ENCODE peak calls at places on chromosome 3, in six cellular contexts. One of them, this sample, is unnamed.

GRCh38 chr3:138493804-138494606 is 59.6 kb downstream of the ESYT3 start:
- DNase-seq in endothelial cell: no peak
- DNase-seq in dorsolateral prefrontal cortex: no peak
- DNase-seq in pancreas: no peak
- DNase-seq in GM20000: no peak
- DNase-seq in neural crest cell: no peak
- DNase-seq in this sample: no peak

GRCh38 chr3:173502983-173503568 is 105.5 kb downstream of the NLGN1 start:
- DNase-seq in endothelial cell: no peak
- DNase-seq in dorsolateral prefrontal cortex: no peak
- DNase-seq in pancreas: no peak
- DNase-seq in GM20000: no peak
- DNase-seq in neural crest cell: no peak
- DNase-seq in this sample: no peak

GRCh38 chr3:129593595-129594339 is 12.7 kb downstream of the PLXND1 start:
- DNase-seq in endothelial cell: no peak
- DNase-seq in dorsolateral prefrontal cortex: no peak
- DNase-seq in pancreas: no peak
- DNase-seq in GM20000: no peak
- DNase-seq in neural crest cell: no peak
- DNase-seq in this sample: peak

GRCh38 chr3:43659250-43659880 is 31.4 kb upstream of the ABHD5 start:
- DNase-seq in endothelial cell: no peak
- DNase-seq in dorsolateral prefrontal cortex: no peak
- DNase-seq in pancreas: no peak
- DNase-seq in GM20000: no peak
- DNase-seq in neural crest cell: no peak
- DNase-seq in this sample: no peak

GRCh38 chr3:42803800-42804112 is 534 bp downstream of the HIGD1A start:
- DNase-seq in endothelial cell: peak
- DNase-seq in dorsolateral prefrontal cortex: peak
- DNase-seq in pancreas: no peak
- DNase-seq in GM20000: peak
- DNase-seq in neural crest cell: no peak
- DNase-seq in this sample: peak

GRCh38 chr3:50534721-50535330 is 31.4 kb upstream of the CACNA2D2 start:
- DNase-seq in endothelial cell: no peak
- DNase-seq in dorsolateral prefrontal cortex: no peak
- DNase-seq in pancreas: no peak
- DNase-seq in GM20000: no peak
- DNase-seq in neural crest cell: no peak
- DNase-seq in this sample: no peak

GRCh38 chr3:125587039-125587664 is 8.1 kb downstream of the OSBPL11 start:
- DNase-seq in endothelial cell: no peak
- DNase-seq in dorsolateral prefrontal cortex: no peak
- DNase-seq in pancreas: no peak
- DNase-seq in GM20000: no peak
- DNase-seq in neural crest cell: no peak
- DNase-seq in this sample: no peak

GRCh38 chr3:129992781-129993180 is 18.3 kb downstream of the TRH start:
- DNase-seq in endothelial cell: peak
- DNase-seq in dorsolateral prefrontal cortex: no peak
- DNase-seq in pancreas: no peak
- DNase-seq in GM20000: no peak
- DNase-seq in neural crest cell: no peak
- DNase-seq in this sample: peak

GRCh38 chr3:58000713-58001467 is 7.3 kb upstream of the FLNB start:
- DNase-seq in endothelial cell: no peak
- DNase-seq in dorsolateral prefrontal cortex: no peak
- DNase-seq in pancreas: no peak
- DNase-seq in GM20000: no peak
- DNase-seq in neural crest cell: no peak
- DNase-seq in this sample: no peak

GRCh38 chr3:152192050-152192449 is 76.7 kb upstream of the MBNL1 start:
- DNase-seq in endothelial cell: no peak
- DNase-seq in dorsolateral prefrontal cortex: no peak
- DNase-seq in pancreas: no peak
- DNase-seq in GM20000: no peak
- DNase-seq in neural crest cell: no peak
- DNase-seq in this sample: no peak

GRCh38 chr3:62379206-62379834 is 6.0 kb upstream of the FEZF2 start:
- DNase-seq in endothelial cell: peak
- DNase-seq in dorsolateral prefrontal cortex: no peak
- DNase-seq in pancreas: no peak
- DNase-seq in GM20000: no peak
- DNase-seq in neural crest cell: no peak
- DNase-seq in this sample: no peak

GRCh38 chr3:15797600-15798303 is at the start of gene ANKRD28:
- DNase-seq in endothelial cell: peak
- DNase-seq in dorsolateral prefrontal cortex: no peak
- DNase-seq in pancreas: no peak
- DNase-seq in GM20000: no peak
- DNase-seq in neural crest cell: peak
- DNase-seq in this sample: no peak

GRCh38 chr3:150292891-150293290 is 115.2 kb upstream of the TSC22D2 start:
- DNase-seq in endothelial cell: no peak
- DNase-seq in dorsolateral prefrontal cortex: no peak
- DNase-seq in pancreas: no peak
- DNase-seq in GM20000: no peak
- DNase-seq in neural crest cell: no peak
- DNase-seq in this sample: no peak

GRCh38 chr3:172776049-172776717 is 25.7 kb downstream of the ECT2 start:
- DNase-seq in endothelial cell: no peak
- DNase-seq in dorsolateral prefrontal cortex: no peak
- DNase-seq in pancreas: no peak
- DNase-seq in GM20000: no peak
- DNase-seq in neural crest cell: no peak
- DNase-seq in this sample: no peak

GRCh38 chr3:64223809-64224570 is 1.3 kb downstream of the PRICKLE2 start:
- DNase-seq in endothelial cell: no peak
- DNase-seq in dorsolateral prefrontal cortex: peak
- DNase-seq in pancreas: no peak
- DNase-seq in GM20000: no peak
- DNase-seq in neural crest cell: no peak
- DNase-seq in this sample: no peak

GRCh38 chr3:13051066-13051465 is 22.2 kb downstream of the IQSEC1 start:
- DNase-seq in endothelial cell: no peak
- DNase-seq in dorsolateral prefrontal cortex: no peak
- DNase-seq in pancreas: peak
- DNase-seq in GM20000: no peak
- DNase-seq in neural crest cell: no peak
- DNase-seq in this sample: no peak

GRCh38 chr3:139388961-139389551 is 391 bp downstream of the COPB2 start:
- DNase-seq in endothelial cell: no peak
- DNase-seq in dorsolateral prefrontal cortex: no peak
- DNase-seq in pancreas: no peak
- DNase-seq in GM20000: peak
- DNase-seq in neural crest cell: no peak
- DNase-seq in this sample: no peak

GRCh38 chr3:168090306-168091085 is 5.2 kb downstream of the GOLIM4 start:
- DNase-seq in endothelial cell: no peak
- DNase-seq in dorsolateral prefrontal cortex: no peak
- DNase-seq in pancreas: no peak
- DNase-seq in GM20000: no peak
- DNase-seq in neural crest cell: no peak
- DNase-seq in this sample: no peak

GRCh38 chr3:46466273-46466672 is 1.6 kb upstream of the LTF start:
- DNase-seq in endothelial cell: no peak
- DNase-seq in dorsolateral prefrontal cortex: no peak
- DNase-seq in pancreas: no peak
- DNase-seq in GM20000: no peak
- DNase-seq in neural crest cell: no peak
- DNase-seq in this sample: no peak

DNA sequence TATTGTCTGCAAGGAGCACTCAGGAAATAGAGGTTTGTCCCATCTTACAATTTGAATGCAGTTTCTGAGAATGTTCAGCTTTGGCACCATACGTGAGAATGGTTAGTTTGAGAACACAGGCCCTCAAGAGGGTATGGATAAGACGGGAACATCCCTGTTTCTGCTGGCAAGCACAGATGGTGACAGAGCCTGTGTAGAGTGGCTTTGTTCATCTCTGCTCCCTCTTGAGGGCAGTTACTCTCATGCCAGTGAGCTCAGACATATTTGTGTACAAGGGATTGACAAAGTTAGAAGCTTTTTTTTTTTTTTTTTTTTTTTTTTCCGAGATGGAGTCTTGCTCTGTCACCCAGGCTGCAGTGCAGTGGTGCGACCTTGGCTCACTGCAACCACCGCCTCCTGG is 71.5 kb upstream of the FILIP1L start:
- DNase-seq in endothelial cell: no peak
- DNase-seq in dorsolateral prefrontal cortex: no peak
- DNase-seq in pancreas: no peak
- DNase-seq in GM20000: no peak
- DNase-seq in neural crest cell: no peak
- DNase-seq in this sample: no peak
- TF ChIP-seq CTCF in endothelial cell: no peak
- TF ChIP-seq CTCF in dorsolateral prefrontal cortex: no peak
- TF ChIP-seq CTCF in pancreas: no peak
- TF ChIP-seq CTCF in GM20000: no peak
- TF ChIP-seq CTCF in neural crest cell: no peak
- TF ChIP-seq CTCF in this sample: no peak

GRCh38 chr3:11095932-11096265 is 58.4 kb upstream of the HRH1 start:
- DNase-seq in endothelial cell: no peak
- DNase-seq in dorsolateral prefrontal cortex: no peak
- DNase-seq in pancreas: no peak
- DNase-seq in GM20000: no peak
- DNase-seq in neural crest cell: no peak
- DNase-seq in this sample: no peak
- TF ChIP-seq CTCF in endothelial cell: no peak
- TF ChIP-seq CTCF in dorsolateral prefrontal cortex: no peak
- TF ChIP-seq CTCF in pancreas: no peak
- TF ChIP-seq CTCF in GM20000: no peak
- TF ChIP-seq CTCF in neural crest cell: no peak
- TF ChIP-seq CTCF in this sample: no peak

GRCh38 chr3:186510374-186511079 is 33.7 kb downstream of the CRYGS start:
- DNase-seq in endothelial cell: no peak
- DNase-seq in dorsolateral prefrontal cortex: no peak
- DNase-seq in pancreas: no peak
- DNase-seq in GM20000: peak
- DNase-seq in neural crest cell: no peak
- DNase-seq in this sample: no peak
- TF ChIP-seq CTCF in endothelial cell: no peak
- TF ChIP-seq CTCF in dorsolateral prefrontal cortex: no peak
- TF ChIP-seq CTCF in pancreas: no peak
- TF ChIP-seq CTCF in GM20000: no peak
- TF ChIP-seq CTCF in neural crest cell: no peak
- TF ChIP-seq CTCF in this sample: no peak

GRCh38 chr3:143366672-143367071 is 247.1 kb downstream of the CHST2 start:
- DNase-seq in endothelial cell: no peak
- DNase-seq in dorsolateral prefrontal cortex: no peak
- DNase-seq in pancreas: no peak
- DNase-seq in GM20000: no peak
- DNase-seq in neural crest cell: no peak
- DNase-seq in this sample: no peak
- TF ChIP-seq CTCF in endothelial cell: no peak
- TF ChIP-seq CTCF in dorsolateral prefrontal cortex: no peak
- TF ChIP-seq CTCF in pancreas: no peak
- TF ChIP-seq CTCF in GM20000: no peak
- TF ChIP-seq CTCF in neural crest cell: no peak
- TF ChIP-seq CTCF in this sample: no peak

DNA sequence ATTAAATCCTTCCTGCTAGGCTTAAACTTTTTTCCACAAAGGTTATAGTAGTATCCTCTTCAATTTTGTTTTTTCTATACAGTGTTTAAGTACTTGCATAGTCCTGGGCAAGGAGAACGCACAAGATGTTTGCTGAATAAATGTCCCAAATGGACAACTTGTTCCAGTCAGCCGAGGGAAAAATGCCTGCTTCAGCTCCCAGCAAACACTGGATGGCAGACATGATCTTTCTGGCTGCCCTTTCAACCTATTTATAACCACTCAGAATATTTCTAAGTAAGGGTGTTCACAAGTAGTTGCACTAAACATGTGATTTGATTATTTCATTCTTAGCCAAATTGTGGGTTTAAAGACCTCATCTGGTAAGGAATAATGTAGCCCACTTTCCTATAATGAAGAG is 29.8 kb downstream of the GNB4 start:
- DNase-seq in endothelial cell: no peak
- DNase-seq in dorsolateral prefrontal cortex: no peak
- DNase-seq in pancreas: no peak
- DNase-seq in GM20000: no peak
- DNase-seq in neural crest cell: no peak
- DNase-seq in this sample: no peak
- TF ChIP-seq CTCF in endothelial cell: no peak
- TF ChIP-seq CTCF in dorsolateral prefrontal cortex: peak
- TF ChIP-seq CTCF in pancreas: no peak
- TF ChIP-seq CTCF in GM20000: peak
- TF ChIP-seq CTCF in neural crest cell: peak
- TF ChIP-seq CTCF in this sample: no peak

GRCh38 chr3:159265705-159266104 is 463.9 kb downstream of the MFSD1 start:
- DNase-seq in endothelial cell: no peak
- DNase-seq in dorsolateral prefrontal cortex: no peak
- DNase-seq in pancreas: no peak
- DNase-seq in GM20000: no peak
- DNase-seq in neural crest cell: no peak
- DNase-seq in this sample: no peak

GRCh38 chr3:159263750-159264561 is 462.1 kb downstream of the MFSD1 start:
- DNase-seq in endothelial cell: peak
- DNase-seq in dorsolateral prefrontal cortex: no peak
- DNase-seq in pancreas: no peak
- DNase-seq in GM20000: peak
- DNase-seq in neural crest cell: peak
- DNase-seq in this sample: peak

GRCh38 chr3:159271799-159272512 is 470.1 kb downstream of the MFSD1 start:
- DNase-seq in endothelial cell: no peak
- DNase-seq in dorsolateral prefrontal cortex: no peak
- DNase-seq in pancreas: no peak
- DNase-seq in GM20000: no peak
- DNase-seq in neural crest cell: no peak
- DNase-seq in this sample: no peak

GRCh38 chr3:159266779-159267178 is 464.9 kb downstream of the MFSD1 start:
- DNase-seq in endothelial cell: peak
- DNase-seq in dorsolateral prefrontal cortex: no peak
- DNase-seq in pancreas: no peak
- DNase-seq in GM20000: no peak
- DNase-seq in neural crest cell: peak
- DNase-seq in this sample: peak
- TF ChIP-seq CTCF in endothelial cell: peak
- TF ChIP-seq CTCF in dorsolateral prefrontal cortex: no peak
- TF ChIP-seq CTCF in pancreas: no peak
- TF ChIP-seq CTCF in GM20000: no peak
- TF ChIP-seq CTCF in neural crest cell: peak
- TF ChIP-seq CTCF in this sample: peak

This sample was measured in glutamatergic neuron.